ENCODE peak calls at places on chromosomes 11 and 22, in eight cellular contexts. One of them, this sample, is unnamed. For H3K9me3, the result is how much of the 10 kb centered on the place peaks cover.

GRCh38 chr11:129279326-129280026 is 87.4 kb upstream of the ARHGAP32 start:
- DNase-seq in adrenal gland: peak
- DNase-seq in suprapubic skin: peak
- DNase-seq in Peyer's patch: peak
- DNase-seq in lung: peak
- DNase-seq in AG04450: no peak
- DNase-seq in cardiac muscle cell: peak
- DNase-seq in IMR-90: peak
- DNase-seq in this sample: peak

GRCh38 chr11:35017528-35018342 is 101.3 kb downstream of the PDHX start:
- DNase-seq in adrenal gland: no peak
- DNase-seq in suprapubic skin: no peak
- DNase-seq in Peyer's patch: no peak
- DNase-seq in lung: no peak
- DNase-seq in AG04450: no peak
- DNase-seq in cardiac muscle cell: no peak
- DNase-seq in IMR-90: peak
- DNase-seq in this sample: no peak

GRCh38 chr22:48651036-48651890 is 1176.4 kb downstream of the BRD1 start:
- DNase-seq in adrenal gland: no peak
- DNase-seq in suprapubic skin: no peak
- DNase-seq in Peyer's patch: no peak
- DNase-seq in lung: no peak
- DNase-seq in AG04450: no peak
- DNase-seq in cardiac muscle cell: no peak
- DNase-seq in IMR-90: no peak
- DNase-seq in this sample: no peak

GRCh38 chr11:46272816-46273427 is 4.5 kb upstream of the CREB3L1 start:
- DNase-seq in adrenal gland: peak
- DNase-seq in suprapubic skin: no peak
- DNase-seq in Peyer's patch: peak
- DNase-seq in lung: peak
- DNase-seq in AG04450: no peak
- DNase-seq in cardiac muscle cell: peak
- DNase-seq in IMR-90: peak
- DNase-seq in this sample: no peak

GRCh38 chr22:17981497-17981896 is 42.9 kb downstream of the MICAL3 start:
- DNase-seq in adrenal gland: no peak
- DNase-seq in suprapubic skin: no peak
- DNase-seq in Peyer's patch: no peak
- DNase-seq in lung: no peak
- DNase-seq in AG04450: no peak
- DNase-seq in cardiac muscle cell: no peak
- DNase-seq in IMR-90: no peak
- DNase-seq in this sample: no peak

GRCh38 chr11:134725211-134725610 is 313.2 kb upstream of the B3GAT1 start:
- DNase-seq in adrenal gland: no peak
- DNase-seq in suprapubic skin: no peak
- DNase-seq in Peyer's patch: no peak
- DNase-seq in lung: no peak
- DNase-seq in AG04450: no peak
- DNase-seq in cardiac muscle cell: no peak
- DNase-seq in IMR-90: no peak
- DNase-seq in this sample: no peak

GRCh38 chr11:861105-861479 is 18.4 kb downstream of the TSPAN4 start:
- DNase-seq in adrenal gland: no peak
- DNase-seq in suprapubic skin: no peak
- DNase-seq in Peyer's patch: no peak
- DNase-seq in lung: no peak
- DNase-seq in AG04450: no peak
- DNase-seq in cardiac muscle cell: no peak
- DNase-seq in IMR-90: no peak
- DNase-seq in this sample: no peak

GRCh38 chr22:25774575-25775026 is 32.6 kb downstream of the MYO18B start:
- DNase-seq in adrenal gland: no peak
- DNase-seq in suprapubic skin: no peak
- DNase-seq in Peyer's patch: no peak
- DNase-seq in lung: no peak
- DNase-seq in AG04450: no peak
- DNase-seq in cardiac muscle cell: no peak
- DNase-seq in IMR-90: no peak
- DNase-seq in this sample: no peak

GRCh38 chr11:47330002-47330911 is 22.2 kb downstream of the MYBPC3 start:
- DNase-seq in adrenal gland: no peak
- DNase-seq in suprapubic skin: no peak
- DNase-seq in Peyer's patch: no peak
- DNase-seq in lung: no peak
- DNase-seq in AG04450: no peak
- DNase-seq in cardiac muscle cell: peak
- DNase-seq in IMR-90: peak
- DNase-seq in this sample: no peak

GRCh38 chr11:27304514-27304913 is 58.5 kb downstream of the CCDC34 start:
- DNase-seq in adrenal gland: no peak
- DNase-seq in suprapubic skin: no peak
- DNase-seq in Peyer's patch: no peak
- DNase-seq in lung: no peak
- DNase-seq in AG04450: no peak
- DNase-seq in cardiac muscle cell: no peak
- DNase-seq in IMR-90: no peak
- DNase-seq in this sample: no peak

GRCh38 chr11:109209572-109209971 is 212.4 kb upstream of the C11orf87 start:
- DNase-seq in adrenal gland: no peak
- DNase-seq in suprapubic skin: no peak
- DNase-seq in Peyer's patch: no peak
- DNase-seq in lung: no peak
- DNase-seq in AG04450: no peak
- DNase-seq in cardiac muscle cell: no peak
- DNase-seq in IMR-90: no peak
- DNase-seq in this sample: no peak

GRCh38 chr22:49886346-49887073 is 31.7 kb downstream of the ALG12 start:
- DNase-seq in adrenal gland: no peak
- DNase-seq in suprapubic skin: no peak
- DNase-seq in Peyer's patch: no peak
- DNase-seq in lung: no peak
- DNase-seq in AG04450: no peak
- DNase-seq in cardiac muscle cell: no peak
- DNase-seq in IMR-90: no peak
- DNase-seq in this sample: no peak

GRCh38 chr11:44728491-44728910 is 1.7 kb downstream of the TSPAN18 start:
- DNase-seq in adrenal gland: peak
- DNase-seq in suprapubic skin: peak
- DNase-seq in Peyer's patch: no peak
- DNase-seq in lung: no peak
- DNase-seq in AG04450: no peak
- DNase-seq in cardiac muscle cell: no peak
- DNase-seq in IMR-90: no peak
- DNase-seq in this sample: no peak

GRCh38 chr11:133934599-133935550 is 21.9 kb downstream of the IGSF9B start:
- DNase-seq in adrenal gland: no peak
- DNase-seq in suprapubic skin: no peak
- DNase-seq in Peyer's patch: no peak
- DNase-seq in lung: no peak
- DNase-seq in AG04450: no peak
- DNase-seq in cardiac muscle cell: peak
- DNase-seq in IMR-90: peak
- DNase-seq in this sample: no peak

GRCh38 chr11:68890490-68891231 is 13.0 kb downstream of the MRPL21 start:
- DNase-seq in adrenal gland: peak
- DNase-seq in suprapubic skin: peak
- DNase-seq in Peyer's patch: peak
- DNase-seq in lung: peak
- DNase-seq in AG04450: no peak
- DNase-seq in cardiac muscle cell: peak
- DNase-seq in IMR-90: peak
- DNase-seq in this sample: no peak

GRCh38 chr11:115503083-115503885 is 931 bp downstream of the CADM1 start:
- DNase-seq in adrenal gland: peak
- DNase-seq in suprapubic skin: peak
- DNase-seq in Peyer's patch: peak
- DNase-seq in lung: peak
- DNase-seq in AG04450: no peak
- DNase-seq in cardiac muscle cell: peak
- DNase-seq in IMR-90: peak
- DNase-seq in this sample: no peak

GRCh38 chr11:115502636-115503082 is 1.6 kb downstream of the CADM1 start:
- DNase-seq in adrenal gland: no peak
- DNase-seq in suprapubic skin: peak
- DNase-seq in Peyer's patch: no peak
- DNase-seq in lung: no peak
- DNase-seq in AG04450: no peak
- DNase-seq in cardiac muscle cell: no peak
- DNase-seq in IMR-90: no peak
- DNase-seq in this sample: no peak

GRCh38 chr11:115505165-115505564 is 950 bp upstream of the CADM1 start:
- DNase-seq in adrenal gland: peak
- DNase-seq in suprapubic skin: no peak
- DNase-seq in Peyer's patch: no peak
- DNase-seq in lung: no peak
- DNase-seq in AG04450: no peak
- DNase-seq in cardiac muscle cell: no peak
- DNase-seq in IMR-90: no peak
- DNase-seq in this sample: no peak

GRCh38 chr11:115504279-115505158 is at the start of gene CADM1:
- DNase-seq in adrenal gland: peak
- DNase-seq in suprapubic skin: peak
- DNase-seq in Peyer's patch: peak
- DNase-seq in lung: peak
- DNase-seq in AG04450: peak
- DNase-seq in cardiac muscle cell: peak
- DNase-seq in IMR-90: peak
- DNase-seq in this sample: peak

DNA sequence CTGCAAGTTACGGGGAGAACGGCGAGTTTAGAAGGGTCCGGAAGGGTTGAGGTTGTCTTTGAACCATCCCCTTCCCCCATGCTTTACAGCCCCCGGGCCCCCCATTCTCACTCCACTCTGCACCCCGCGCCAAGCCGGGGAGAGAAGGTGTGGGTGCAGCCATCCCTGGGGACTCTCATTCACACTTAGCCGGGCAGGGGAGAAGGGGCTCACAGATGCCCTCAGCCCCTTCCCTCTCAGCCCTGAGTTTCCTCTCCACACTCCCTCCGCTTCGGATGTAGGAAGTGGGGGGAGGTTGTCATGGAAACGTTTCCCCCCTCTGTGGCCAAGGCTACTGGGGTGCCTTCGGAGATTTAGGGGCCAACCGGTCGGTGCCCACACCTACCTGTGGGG is 333 bp downstream of the CADM1 start:
- DNase-seq in adrenal gland: no peak
- DNase-seq in suprapubic skin: no peak
- DNase-seq in Peyer's patch: no peak
- DNase-seq in lung: no peak
- DNase-seq in AG04450: no peak
- DNase-seq in cardiac muscle cell: no peak
- DNase-seq in IMR-90: no peak
- DNase-seq in this sample: no peak
- H3K27ac ChIP-seq in adrenal gland: peak
- H3K27ac ChIP-seq in suprapubic skin: peak
- H3K27ac ChIP-seq in Peyer's patch: no peak
- H3K27ac ChIP-seq in lung: peak
- H3K27ac ChIP-seq in AG04450: no peak
- H3K27ac ChIP-seq in cardiac muscle cell: peak
- H3K27ac ChIP-seq in IMR-90: peak
- H3K27ac ChIP-seq in this sample: no peak

GRCh38 chr11:86955111-86955673 is at the start of gene FZD4:
- DNase-seq in adrenal gland: peak
- DNase-seq in suprapubic skin: peak
- DNase-seq in Peyer's patch: peak
- DNase-seq in lung: peak
- DNase-seq in AG04450: peak
- DNase-seq in cardiac muscle cell: peak
- DNase-seq in IMR-90: peak
- DNase-seq in this sample: peak
- TF ChIP-seq CTCF in adrenal gland: no peak
- TF ChIP-seq CTCF in suprapubic skin: no peak
- TF ChIP-seq CTCF in Peyer's patch: no peak
- TF ChIP-seq CTCF in lung: no peak
- TF ChIP-seq CTCF in AG04450: no peak
- TF ChIP-seq CTCF in cardiac muscle cell: no peak
- TF ChIP-seq CTCF in IMR-90: peak
- TF ChIP-seq CTCF in this sample: no peak

GRCh38 chr11:98616256-98616655 is 404.5 kb upstream of the CNTN5 start:
- DNase-seq in adrenal gland: no peak
- DNase-seq in suprapubic skin: no peak
- DNase-seq in Peyer's patch: no peak
- DNase-seq in lung: no peak
- DNase-seq in AG04450: no peak
- DNase-seq in cardiac muscle cell: peak
- DNase-seq in IMR-90: no peak
- DNase-seq in this sample: no peak

GRCh38 chr11:98625526-98625925 is 395.2 kb upstream of the CNTN5 start:
- DNase-seq in adrenal gland: no peak
- DNase-seq in suprapubic skin: no peak
- DNase-seq in Peyer's patch: no peak
- DNase-seq in lung: no peak
- DNase-seq in AG04450: no peak
- DNase-seq in cardiac muscle cell: no peak
- DNase-seq in IMR-90: no peak
- DNase-seq in this sample: no peak

GRCh38 chr11:98621767-98622166 is 399.0 kb upstream of the CNTN5 start:
- DNase-seq in adrenal gland: no peak
- DNase-seq in suprapubic skin: no peak
- DNase-seq in Peyer's patch: no peak
- DNase-seq in lung: no peak
- DNase-seq in AG04450: no peak
- DNase-seq in cardiac muscle cell: no peak
- DNase-seq in IMR-90: no peak
- DNase-seq in this sample: no peak
- H3K9me3 ChIP-seq in adrenal gland: under half
- H3K9me3 ChIP-seq in suprapubic skin: under half
- H3K9me3 ChIP-seq in Peyer's patch: under half
- H3K9me3 ChIP-seq in lung: under half
- H3K9me3 ChIP-seq in AG04450: under half
- H3K9me3 ChIP-seq in cardiac muscle cell: under half
- H3K9me3 ChIP-seq in IMR-90: under half
- H3K9me3 ChIP-seq in this sample: under half

GRCh38 chr22:41449321-41449720 is 2.7 kb upstream of the TOB2 start:
- DNase-seq in adrenal gland: no peak
- DNase-seq in suprapubic skin: no peak
- DNase-seq in Peyer's patch: no peak
- DNase-seq in lung: no peak
- DNase-seq in AG04450: no peak
- DNase-seq in cardiac muscle cell: no peak
- DNase-seq in IMR-90: no peak
- DNase-seq in this sample: no peak

GRCh38 chr22:41446057-41446501 is 522 bp downstream of the TOB2 start:
- DNase-seq in adrenal gland: peak
- DNase-seq in suprapubic skin: no peak
- DNase-seq in Peyer's patch: peak
- DNase-seq in lung: peak
- DNase-seq in AG04450: no peak
- DNase-seq in cardiac muscle cell: no peak
- DNase-seq in IMR-90: no peak
- DNase-seq in this sample: peak

GRCh38 chr22:41447435-41448188 is 1.0 kb upstream of the TOB2 start:
- DNase-seq in adrenal gland: peak
- DNase-seq in suprapubic skin: peak
- DNase-seq in Peyer's patch: peak
- DNase-seq in lung: peak
- DNase-seq in AG04450: no peak
- DNase-seq in cardiac muscle cell: peak
- DNase-seq in IMR-90: peak
- DNase-seq in this sample: peak

GRCh38 chr22:41446639-41447434 is at the start of gene TOB2:
- DNase-seq in adrenal gland: peak
- DNase-seq in suprapubic skin: peak
- DNase-seq in Peyer's patch: peak
- DNase-seq in lung: peak
- DNase-seq in AG04450: peak
- DNase-seq in cardiac muscle cell: peak
- DNase-seq in IMR-90: peak
- DNase-seq in this sample: peak

GRCh38 chr22:41448189-41448808 is 1.7 kb upstream of the TOB2 start:
- DNase-seq in adrenal gland: peak
- DNase-seq in suprapubic skin: peak
- DNase-seq in Peyer's patch: peak
- DNase-seq in lung: peak
- DNase-seq in AG04450: peak
- DNase-seq in cardiac muscle cell: peak
- DNase-seq in IMR-90: peak
- DNase-seq in this sample: peak
- H3K27ac ChIP-seq in adrenal gland: peak
- H3K27ac ChIP-seq in suprapubic skin: peak
- H3K27ac ChIP-seq in Peyer's patch: peak
- H3K27ac ChIP-seq in lung: peak
- H3K27ac ChIP-seq in AG04450: peak
- H3K27ac ChIP-seq in cardiac muscle cell: peak
- H3K27ac ChIP-seq in IMR-90: peak
- H3K27ac ChIP-seq in this sample: peak

This sample was measured in CD4-positive, alpha-beta T cell.